ENCODE peak calls at places on chromosomes 6 and 20, in six cellular contexts. U is psoas muscle, R is H9, V is epithelial cell of esophagus, A is HepG2, Q is GM10248. K is an unnamed sample.

GRCh38 chr6:33987531-33988021 is 158.3 kb downstream of the GRM4 start:
- DNase-seq in U (no peak), R (peak), V (no peak), A (no peak), Q (no peak), K (no peak)

GRCh38 chr6:90411292-90411781 is 114.7 kb upstream of the BACH2 start:
- DNase-seq in U (no peak), R (peak), V (peak), A (no peak), Q (peak), K (peak)

GRCh38 chr6:39137235-39137634 is 22.2 kb upstream of the SAYSD1 start:
- DNase-seq in U (no peak), R (peak), V (peak), A (peak), Q (no peak), K (no peak)

GRCh38 chr6:75210885-75211739 is 5.3 kb upstream of the COL12A1 start:
- DNase-seq in U (no peak), R (no peak), V (peak), A (peak), Q (peak), K (peak)

GRCh38 chr6:38185752-38186151 is 366.2 kb downstream of the ZFAND3 start:
- DNase-seq in U (no peak), R (no peak), V (no peak), A (no peak), Q (no peak), K (no peak)

GRCh38 chr20:54260116-54260515 is 52.2 kb downstream of the PFDN4 start:
- DNase-seq in U (no peak), R (no peak), V (no peak), A (no peak), Q (no peak), K (no peak)

GRCh38 chr6:55198708-55199107 is 24.4 kb downstream of the HCRTR2 start:
- DNase-seq in U (no peak), R (no peak), V (peak), A (no peak), Q (no peak), K (no peak)

GRCh38 chr6:51618563-51618962 is 468.9 kb downstream of the PKHD1 start:
- DNase-seq in U (no peak), R (no peak), V (peak), A (peak), Q (no peak), K (no peak)

GRCh38 chr6:159989471-159989870 is 20.6 kb downstream of the IGF2R start:
- DNase-seq in U (no peak), R (no peak), V (no peak), A (no peak), Q (no peak), K (no peak)

GRCh38 chr6:88725111-88725711 is 238.2 kb downstream of the RNGTT start:
- DNase-seq in U (peak), R (peak), V (no peak), A (peak), Q (peak), K (peak)
- TF ChIP-seq CTCF in U (no peak), R (peak), V (peak), A (peak), Q (no peak), K (no peak)

GRCh38 chr20:15848126-15848525 is 725.1 kb downstream of the KIF16B start:
- DNase-seq in U (no peak), R (no peak), V (no peak), A (no peak), Q (no peak), K (no peak)

GRCh38 chr20:15846446-15846845 is 726.8 kb downstream of the KIF16B start:
- DNase-seq in U (no peak), R (no peak), V (no peak), A (no peak), Q (no peak), K (no peak)

GRCh38 chr20:15838466-15838865 is 734.8 kb downstream of the KIF16B start:
- DNase-seq in U (no peak), R (no peak), V (no peak), A (no peak), Q (no peak), K (no peak)

GRCh38 chr20:15847415-15847814 is 725.8 kb downstream of the KIF16B start:
- DNase-seq in U (no peak), R (no peak), V (no peak), A (no peak), Q (no peak), K (no peak)

DNA sequence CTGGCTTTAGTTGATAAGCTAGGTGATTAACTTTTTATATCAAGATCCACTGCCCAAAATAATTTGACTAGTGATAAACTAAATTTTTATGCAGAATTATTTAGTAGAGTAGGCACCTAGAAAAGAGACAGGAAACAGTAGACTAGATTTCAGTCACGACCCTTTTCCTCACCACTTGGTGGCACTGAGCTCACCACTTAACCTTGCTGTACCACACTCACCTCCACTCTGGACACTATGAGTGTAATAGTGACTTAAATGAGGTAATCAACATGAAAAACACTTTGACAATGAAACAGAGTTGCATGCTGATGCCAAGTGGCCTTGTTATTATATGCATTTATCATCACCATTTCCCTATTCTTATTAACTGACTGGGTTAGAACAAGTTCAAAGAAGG is 730.4 kb downstream of the KIF16B start:
- DNase-seq in U (no peak), R (no peak), V (no peak), A (no peak), Q (peak), K (peak)
- TF ChIP-seq CTCF in U (no peak), R (peak), V (no peak), A (peak), Q (no peak), K (peak)

DNA sequence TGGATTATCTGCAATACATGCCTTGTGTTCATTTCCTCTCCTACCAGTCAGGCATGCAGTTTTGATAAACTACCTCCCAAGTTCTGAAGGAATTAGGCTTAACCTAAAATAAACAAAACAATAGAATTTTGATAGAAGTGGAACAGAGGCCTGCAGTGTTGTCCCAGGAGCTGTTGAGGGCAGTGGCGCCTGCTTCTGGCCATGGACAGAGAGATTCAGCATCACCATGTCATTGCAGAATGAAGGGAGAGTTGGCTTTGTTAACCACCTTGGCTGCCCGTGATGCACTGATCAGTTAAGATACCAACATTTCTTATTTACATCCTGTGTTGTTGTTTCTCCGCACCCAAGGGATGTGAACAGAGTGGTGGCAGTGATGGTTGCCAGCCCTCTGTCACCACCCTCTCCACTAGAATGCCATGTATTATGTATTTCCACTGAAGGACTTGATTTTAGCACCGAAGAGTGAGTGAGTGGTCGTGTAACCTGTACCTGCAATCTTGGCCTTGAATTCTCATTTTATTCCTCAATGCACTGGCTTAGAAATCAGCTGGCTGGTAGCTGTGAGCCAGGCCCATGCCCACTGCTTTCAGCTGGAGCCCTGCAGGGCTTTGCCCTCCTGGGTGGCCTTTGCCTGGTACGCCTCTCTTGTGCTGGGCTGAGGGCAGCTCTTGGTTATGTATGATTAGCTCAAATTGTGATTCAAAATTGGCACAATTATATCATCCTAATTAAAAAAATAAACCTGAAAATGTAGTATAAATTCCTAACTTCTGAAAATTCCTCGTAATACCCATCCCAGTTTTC is 56.5 kb downstream of the SHLD1 start:
- DNase-seq in U (no peak), R (no peak), V (no peak), A (peak), Q (no peak), K (no peak)
- TF ChIP-seq CTCF in U (no peak), R (peak), V (no peak), A (peak), Q (no peak), K (no peak)

GRCh38 chr6:158595223-158595622 is 35.3 kb downstream of the TMEM181 start:
- DNase-seq in U (no peak), R (no peak), V (peak), A (peak), Q (no peak), K (no peak)
- TF ChIP-seq CTCF in U (no peak), R (no peak), V (peak), A (peak), Q (no peak), K (no peak)

DNA sequence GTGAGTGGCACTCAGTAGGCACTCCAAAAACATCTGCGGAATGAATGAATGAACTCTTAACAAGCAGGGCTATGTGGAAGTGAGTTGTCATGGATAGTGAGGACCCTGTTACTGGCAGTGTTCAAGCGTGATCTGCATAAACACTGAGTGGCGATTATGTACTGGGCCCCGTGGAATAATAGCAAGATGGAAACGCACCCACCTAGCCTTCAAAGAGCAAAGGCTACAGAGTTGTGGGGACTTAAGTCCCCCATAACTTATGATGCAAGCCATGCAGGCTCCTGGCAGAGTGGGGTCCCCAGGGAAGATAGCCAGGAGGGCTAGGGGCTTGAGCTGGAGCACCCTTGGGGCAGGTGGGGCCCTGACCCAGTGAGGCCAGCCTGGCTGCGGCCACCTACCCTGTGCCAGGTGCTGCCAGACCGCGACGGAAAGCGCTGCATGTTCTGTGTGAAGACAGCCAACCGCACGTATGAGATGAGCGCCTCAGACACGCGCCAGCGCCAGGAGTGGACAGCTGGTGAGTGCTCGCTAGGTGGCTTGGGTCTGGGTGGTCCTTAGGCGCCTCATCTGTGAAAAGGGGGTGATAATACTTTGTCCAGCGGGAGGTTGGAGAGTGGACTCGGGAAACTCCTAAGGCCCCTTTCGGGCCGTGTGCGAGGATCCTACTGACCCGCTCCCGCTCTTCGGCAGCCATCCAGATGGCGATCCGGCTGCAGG is 20.0 kb downstream of the DEF6 start:
- DNase-seq in U (peak), R (peak), V (no peak), A (no peak), Q (no peak), K (no peak)
- TF ChIP-seq CTCF in U (no peak), R (no peak), V (no peak), A (no peak), Q (no peak), K (no peak)